ENCODE peak calls at places on chromosomes 5 and 9, in seven cellular contexts. One of them, this sample, is unnamed.

GRCh38 chr9:122128432-122129343 is 30.9 kb downstream of the NDUFA8 start:
- DNase-seq in EL: no peak
- DNase-seq in endothelial cell: no peak
- DNase-seq in pancreas: no peak
- DNase-seq in HCT116: no peak
- DNase-seq in RCC 7860: no peak
- DNase-seq in T-helper 17 cell: no peak
- DNase-seq in this sample: no peak

GRCh38 chr9:130262771-130263170 is 2.8 kb upstream of the HMCN2 start:
- DNase-seq in endothelial cell: no peak
- DNase-seq in pancreas: no peak
- DNase-seq in RCC 7860: no peak
- DNase-seq in HCT116: no peak
- DNase-seq in T-helper 17 cell: no peak
- DNase-seq in EL: no peak
- DNase-seq in this sample: no peak

GRCh38 chr9:109914280-109915027 is 134.5 kb downstream of the PALM2AKAP2 start:
- DNase-seq in EL: peak; percentile 86
- DNase-seq in HCT116: no peak
- DNase-seq in T-helper 17 cell: no peak
- DNase-seq in pancreas: no peak
- DNase-seq in RCC 7860: no peak
- DNase-seq in endothelial cell: no peak
- DNase-seq in this sample: no peak

GRCh38 chr5:37767251-37767650 is 72.6 kb downstream of the GDNF start:
- DNase-seq in RCC 7860: no peak
- DNase-seq in HCT116: no peak
- DNase-seq in endothelial cell: no peak
- DNase-seq in pancreas: no peak
- DNase-seq in T-helper 17 cell: no peak
- DNase-seq in EL: no peak
- DNase-seq in this sample: no peak

GRCh38 chr5:176560364-176560763 is 11.2 kb downstream of the CDHR2 start:
- DNase-seq in endothelial cell: no peak
- DNase-seq in pancreas: no peak
- DNase-seq in HCT116: no peak
- DNase-seq in EL: no peak
- DNase-seq in T-helper 17 cell: no peak
- DNase-seq in RCC 7860: no peak
- DNase-seq in this sample: no peak

GRCh38 chr5:139638736-139639618 is 9.2 kb upstream of the CXXC5 start:
- DNase-seq in EL: no peak
- DNase-seq in endothelial cell: no peak
- DNase-seq in pancreas: no peak
- DNase-seq in RCC 7860: no peak
- DNase-seq in T-helper 17 cell: no peak
- DNase-seq in HCT116: no peak
- DNase-seq in this sample: no peak

GRCh38 chr5:17024686-17025180 is 88.6 kb upstream of the MYO10 start:
- DNase-seq in EL: peak; percentile 84
- DNase-seq in HCT116: no peak
- DNase-seq in endothelial cell: no peak
- DNase-seq in T-helper 17 cell: no peak
- DNase-seq in pancreas: no peak
- DNase-seq in RCC 7860: peak; percentile 64
- DNase-seq in this sample: no peak

GRCh38 chr5:176153741-176154140 is 84.5 kb upstream of the SIMC1 start:
- DNase-seq in HCT116: no peak
- DNase-seq in RCC 7860: no peak
- DNase-seq in endothelial cell: no peak
- DNase-seq in T-helper 17 cell: no peak
- DNase-seq in pancreas: no peak
- DNase-seq in EL: no peak
- DNase-seq in this sample: no peak

GRCh38 chr9:131807131-131807990 is 67.5 kb upstream of the RAPGEF1 start:
- DNase-seq in T-helper 17 cell: no peak
- DNase-seq in HCT116: no peak
- DNase-seq in RCC 7860: no peak
- DNase-seq in endothelial cell: peak; percentile 18
- DNase-seq in pancreas: no peak
- DNase-seq in EL: no peak
- DNase-seq in this sample: no peak

GRCh38 chr5:93601053-93601429 is 18.0 kb downstream of the NR2F1 start:
- DNase-seq in EL: no peak
- DNase-seq in T-helper 17 cell: no peak
- DNase-seq in endothelial cell: no peak
- DNase-seq in pancreas: no peak
- DNase-seq in HCT116: no peak
- DNase-seq in RCC 7860: no peak
- DNase-seq in this sample: no peak

GRCh38 chr5:99004960-99005359 is 76.2 kb upstream of the CHD1 start:
- DNase-seq in T-helper 17 cell: no peak
- DNase-seq in pancreas: no peak
- DNase-seq in RCC 7860: no peak
- DNase-seq in HCT116: no peak
- DNase-seq in EL: no peak
- DNase-seq in endothelial cell: no peak
- DNase-seq in this sample: no peak

GRCh38 chr9:71736236-71736635 is 32.1 kb downstream of the CEMIP2 start:
- DNase-seq in HCT116: no peak
- DNase-seq in RCC 7860: no peak
- DNase-seq in T-helper 17 cell: no peak
- DNase-seq in endothelial cell: no peak
- DNase-seq in pancreas: no peak
- DNase-seq in EL: no peak
- DNase-seq in this sample: no peak

GRCh38 chr9:93503381-93503780 is 50.0 kb upstream of the FAM120AOS start:
- DNase-seq in pancreas: no peak
- DNase-seq in HCT116: no peak
- DNase-seq in EL: no peak
- DNase-seq in endothelial cell: no peak
- DNase-seq in RCC 7860: no peak
- DNase-seq in T-helper 17 cell: no peak
- DNase-seq in this sample: no peak